ENCODE peak calls at places on chromosomes 11 and 22, in six cellular contexts. A is right lobe of liver, H is left ventricle myocardium inferior, I is foreskin fibroblast, P is gastrocnemius medialis, B is fibroblast of pulmonary artery. M is an unnamed sample.

GRCh38 chr22:50601669-50602337 is 1.2 kb downstream of the MAPK8IP2 start:
- DNase-seq in A (no peak), H (no peak), I (no peak), P (no peak), B (no peak), M (no peak)

GRCh38 chr22:35467788-35468187 is 67.8 kb downstream of the MCM5 start:
- DNase-seq in A (peak; percentile 49), H (peak; percentile 86), I (peak; percentile 54), P (peak; percentile 82), B (peak; percentile 65), M (no peak)

GRCh38 chr11:65895482-65895981 is 4.7 kb downstream of the FOSL1 start:
- DNase-seq in A (no peak), H (no peak), I (no peak), P (no peak), B (no peak), M (no peak)

GRCh38 chr11:392102-392777 is 1.8 kb upstream of the PKP3 start:
- DNase-seq in A (no peak), H (no peak), I (no peak), P (no peak), B (no peak), M (no peak)

GRCh38 chr22:27669798-27670599 is 131.6 kb downstream of the MN1 start:
- DNase-seq in A (no peak), H (no peak), I (no peak), P (peak; percentile 59), B (peak; percentile 38), M (no peak)

GRCh38 chr11:35515224-35515623 is 10.2 kb downstream of the PAMR1 start:
- DNase-seq in A (no peak), H (no peak), I (peak; percentile 81), P (no peak), B (peak; percentile 78), M (no peak)

GRCh38 chr11:706439-706956 is 467 bp downstream of the EPS8L2 start:
- DNase-seq in A (no peak), H (no peak), I (peak; percentile 50), P (peak; percentile 59), B (no peak), M (no peak)

GRCh38 chr11:95451261-95451660 is 220.3 kb upstream of the SESN3 start:
- DNase-seq in A (no peak), H (no peak), I (no peak), P (no peak), B (peak; percentile 17), M (no peak)

GRCh38 chr11:75668508-75669297 is at the start of gene MAP6:
- DNase-seq in A (no peak), H (peak; percentile 27), I (peak; percentile 12), P (no peak), B (no peak), M (no peak)

GRCh38 chr11:42244376-42244775 is 784.9 kb upstream of the LRRC4C start:
- DNase-seq in A (no peak), H (no peak), I (no peak), P (no peak), B (no peak), M (no peak)

GRCh38 chr11:27187075-27187847 is 146.6 kb downstream of the BBOX1 start:
- DNase-seq in A (no peak), H (no peak), I (no peak), P (no peak), B (no peak), M (no peak)

GRCh38 chr11:130434521-130435223 is 6.3 kb upstream of the ADAMTS8 start:
- DNase-seq in A (peak; percentile 79), H (peak; percentile 68), I (peak; percentile 74), P (peak; percentile 63), B (peak; percentile 89), M (peak; percentile 76)

GRCh38 chr11:129881570-129882170 is 13.7 kb downstream of the NFRKB start:
- DNase-seq in A (no peak), H (no peak), I (peak; percentile 29), P (no peak), B (peak; percentile 40), M (no peak)

GRCh38 chr11:1100417-1101245 is 26.0 kb downstream of the MUC2 start:
- DNase-seq in A (no peak), H (no peak), I (no peak), P (no peak), B (no peak), M (no peak)

GRCh38 chr11:121534131-121535093 is 81.6 kb upstream of the SORL1-AS1 start:
- DNase-seq in A (no peak), H (no peak), I (peak; percentile 43), P (no peak), B (peak; percentile 26), M (no peak)

GRCh38 chr11:134476435-134477021 is 64.5 kb upstream of the B3GAT1 start:
- DNase-seq in A (no peak), H (no peak), I (no peak), P (no peak), B (no peak), M (no peak)

GRCh38 chr11:73579641-73580434 is 18.1 kb downstream of the FAM168A start:
- DNase-seq in A (no peak), H (no peak), I (no peak), P (no peak), B (no peak), M (no peak)

GRCh38 chr22:44192098-44192810 is 11.5 kb downstream of the PARVG start:
- DNase-seq in A (peak; percentile 45), H (no peak), I (no peak), P (no peak), B (peak; percentile 7), M (no peak)

GRCh38 chr22:33539902-33540751 is 380.1 kb downstream of the LARGE1 start:
- DNase-seq in A (peak; percentile 90), H (peak; percentile 58), I (no peak), P (peak; percentile 45), B (no peak), M (no peak)

GRCh38 chr11:128804481-128804880 is 62.6 kb downstream of the KCNJ1 start:
- DNase-seq in A (no peak), H (no peak), I (no peak), P (no peak), B (peak; percentile 55), M (peak; percentile 36)

GRCh38 chr11:116931206-116931953 is 94.0 kb upstream of the APOA1 start:
- DNase-seq in A (no peak), H (no peak), I (no peak), P (no peak), B (peak; percentile 55), M (no peak)

GRCh38 chr11:115504279-115505158 is at the start of gene CADM1:
- DNase-seq in A (peak; percentile 98), H (peak; percentile 92), I (peak; percentile 77), P (peak; percentile 95), B (peak; percentile 66), M (peak; percentile 92)

GRCh38 chr11:2512431-2513407 is 67.9 kb downstream of the KCNQ1 start:
- DNase-seq in A (peak; percentile 42), H (peak; percentile 13), I (no peak), P (peak; percentile 8), B (no peak), M (no peak)

GRCh38 chr11:8289426-8290047 is 25.9 kb upstream of the LMO1 start:
- DNase-seq in A (peak; percentile 24), H (no peak), I (no peak), P (no peak), B (no peak), M (no peak)

GRCh38 chr22:40739723-40740122 is 60.4 kb downstream of the MCHR1 start:
- DNase-seq in A (no peak), H (no peak), I (no peak), P (no peak), B (no peak), M (no peak)

GRCh38 chr11:116192509-116193206 is 580.1 kb downstream of the BUD13 start:
- DNase-seq in A (no peak), H (no peak), I (no peak), P (no peak), B (no peak), M (no peak)

DNA sequence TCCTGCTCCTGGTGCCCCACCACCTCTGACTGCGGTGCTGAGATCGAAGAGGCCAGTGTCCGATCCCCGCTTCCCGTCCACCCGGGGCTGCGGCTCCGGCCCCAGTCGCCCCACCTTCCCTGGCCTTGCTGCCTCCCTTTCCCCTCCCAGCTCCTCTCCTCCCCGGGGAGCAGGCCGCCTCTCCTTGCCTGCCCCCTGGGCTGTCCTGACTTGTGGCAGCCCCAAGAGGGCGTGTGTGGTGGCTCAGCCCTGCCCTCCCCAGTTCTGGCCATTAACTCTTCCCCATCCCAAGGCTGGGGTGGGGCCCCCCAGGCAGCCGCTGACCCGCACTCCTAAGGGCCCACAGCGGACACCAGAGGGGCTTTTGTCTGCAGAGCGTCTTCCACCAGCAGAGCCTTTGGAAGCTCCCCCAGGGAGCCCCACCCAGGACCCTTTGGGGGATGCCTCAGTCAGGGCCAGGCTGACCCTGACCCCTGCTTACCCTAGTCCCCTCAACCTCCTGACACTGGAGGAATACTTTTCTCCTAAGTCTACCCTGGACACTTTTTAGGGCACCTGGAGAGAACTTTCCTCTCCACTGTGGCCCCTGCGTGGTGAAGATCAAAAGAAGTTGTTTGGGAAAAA is 16.7 kb downstream of the RTN4RL2 start:
- DNase-seq in A (peak; percentile 80), H (no peak), I (peak; percentile 53), P (peak; percentile 43), B (no peak), M (no peak)
- TF ChIP-seq CTCF in A (peak; percentile 54), H (peak; percentile 62), I (peak; percentile 43), P (peak; percentile 56), B (peak; percentile 33), M (peak; percentile 32)

DNA sequence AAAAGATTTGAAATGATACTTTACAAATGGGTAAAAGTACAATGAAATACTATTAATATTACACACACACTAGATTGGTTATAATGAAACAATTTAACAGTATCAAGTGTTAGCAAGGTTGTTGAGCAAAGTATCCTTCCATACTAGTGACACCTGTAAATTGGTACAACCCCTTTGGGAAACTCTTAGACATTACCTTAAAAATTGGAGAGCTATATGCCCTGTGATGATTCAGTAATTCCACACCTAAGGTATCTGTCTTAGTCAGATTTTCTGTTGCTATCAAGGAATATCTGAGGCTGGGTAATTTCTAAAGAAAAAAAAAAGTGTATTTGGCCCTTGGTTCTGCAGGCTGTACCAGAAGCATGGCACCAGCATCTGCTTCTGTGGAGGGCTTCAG is 7.4 kb upstream of the GDPD4 start:
- DNase-seq in A (no peak), H (no peak), I (no peak), P (no peak), B (no peak), M (no peak)
- H3K4me3 ChIP-seq in A (no peak overlapping the region), H (no peak overlapping the region), I (no peak overlapping the region), P (no peak overlapping the region), B (no peak overlapping the region), M (no peak overlapping the region)

GRCh38 chr22:23750744-23751440 is at the start of gene ZNF70:
- DNase-seq in A (peak; percentile 88), H (peak; percentile 86), I (peak; percentile 78), P (peak; percentile 85), B (peak; percentile 72), M (peak; percentile 45)
- TF ChIP-seq CTCF in A (peak; percentile 7), H (peak; percentile 44), I (no peak), P (peak; percentile 22), B (no peak), M (peak; percentile 20)

DNA sequence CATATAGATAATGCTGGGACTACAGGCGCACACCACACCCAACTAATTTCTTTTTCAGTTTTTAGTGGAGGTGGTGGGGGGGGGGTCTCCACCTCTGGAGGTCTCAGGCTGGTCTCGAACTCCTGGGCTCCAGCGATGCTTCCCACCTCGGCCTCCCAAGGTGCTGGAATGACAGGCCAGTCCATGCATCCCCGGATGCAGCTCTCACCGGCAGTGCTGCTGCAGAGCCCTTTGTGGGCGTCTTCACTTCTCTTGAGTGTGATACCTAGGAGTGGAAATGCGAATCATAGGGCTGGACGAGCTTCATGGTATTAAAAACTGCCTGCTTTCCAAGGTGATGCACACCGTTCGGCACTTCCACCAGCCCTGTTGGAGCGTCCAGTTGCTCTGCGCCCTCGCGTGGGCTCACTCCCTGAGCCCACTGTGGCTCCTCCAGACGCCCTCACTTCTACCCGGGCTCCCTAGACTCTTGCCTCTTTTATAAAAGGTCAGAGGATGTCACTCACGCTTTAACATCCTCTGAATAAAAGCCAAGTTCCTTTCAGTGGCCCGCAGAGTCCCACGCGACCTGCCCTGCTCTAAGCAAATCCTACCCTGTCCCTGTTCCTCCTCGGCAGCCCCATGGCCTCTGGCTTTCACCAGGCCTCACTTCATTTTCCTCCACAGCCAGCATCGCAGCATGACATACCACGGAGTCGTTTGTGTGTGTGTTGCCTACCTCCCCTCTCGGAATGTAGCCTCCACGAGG is 833 bp upstream of the BID start:
- DNase-seq in A (no peak), H (no peak), I (no peak), P (no peak), B (no peak), M (no peak)
- H3K4me3 ChIP-seq in A (no peak overlapping the region), H (peak overlapping the region; percentile 88), I (no peak overlapping the region), P (no peak overlapping the region), B (peak overlapping the region; percentile 55), M (no peak overlapping the region)